ENCODE peak calls at places on chromosomes 16 and 17, in ten cellular contexts. K, X, A, C, N, Y, W, I, E and O are unnamed samples.

GRCh38 chr16:11208916-11209665 is 46.9 kb downstream of the SOCS1 start:
- DNase-seq in K (no peak), X (no peak), A (no peak), C (no peak), N (no peak), Y (no peak), W (no peak), I (peak), E (no peak), O (no peak)

GRCh38 chr16:62240722-62241121 is 204.5 kb upstream of the CDH8 start:
- DNase-seq in K (no peak), X (no peak), A (no peak), C (no peak), N (no peak), Y (no peak), W (no peak), I (no peak), E (no peak), O (no peak)

GRCh38 chr16:85334718-85335583 is 222.7 kb upstream of the CIBAR2 start:
- DNase-seq in K (peak), X (no peak), A (no peak), C (no peak), N (no peak), Y (no peak), W (no peak), I (no peak), E (peak), O (no peak)

GRCh38 chr17:38451840-38452529 is 23.7 kb downstream of the ARHGAP23 start:
- DNase-seq in K (peak), X (no peak), A (no peak), C (no peak), N (no peak), Y (no peak), W (peak), I (peak), E (no peak), O (no peak)

GRCh38 chr16:84318091-84318975 is 23.7 kb downstream of the WFDC1 start:
- DNase-seq in K (no peak), X (no peak), A (no peak), C (no peak), N (no peak), Y (no peak), W (no peak), I (no peak), E (no peak), O (no peak)

GRCh38 chr16:85002099-85002541 is 9.2 kb downstream of the ZDHHC7 start:
- DNase-seq in K (peak), X (no peak), A (no peak), C (no peak), N (no peak), Y (no peak), W (no peak), I (no peak), E (no peak), O (no peak)

GRCh38 chr17:57999496-58000017 is 7.5 kb downstream of the SRSF1 start:
- DNase-seq in K (no peak), X (peak), A (no peak), C (no peak), N (no peak), Y (no peak), W (peak), I (peak), E (no peak), O (peak)

GRCh38 chr17:76982408-76983074 is 114.3 kb downstream of the MGAT5B start:
- DNase-seq in K (no peak), X (no peak), A (no peak), C (no peak), N (no peak), Y (no peak), W (no peak), I (no peak), E (peak), O (no peak)

GRCh38 chr16:22189473-22190168 is 16.5 kb upstream of the EEF2K start:
- DNase-seq in K (peak), X (no peak), A (peak), C (no peak), N (no peak), Y (peak), W (no peak), I (no peak), E (peak), O (no peak)

GRCh38 chr17:72445055-72445991 is 324.5 kb downstream of the SOX9 start:
- DNase-seq in K (peak), X (no peak), A (no peak), C (no peak), N (no peak), Y (no peak), W (no peak), I (no peak), E (no peak), O (no peak)